ENCODE peak calls at places on chromosomes 4 and X, in six cellular contexts. One of them, this sample, is unnamed.

GRCh38 chr4:3690576-3691152 is 75.5 kb upstream of the ADRA2C start:
- DNase-seq in pancreas: no peak
- DNase-seq in tibial artery: peak
- DNase-seq in left ventricle myocardium inferior: no peak
- DNase-seq in AG04450: no peak
- DNase-seq in adrenal gland: no peak
- DNase-seq in this sample: no peak

GRCh38 chr4:6453688-6453990 is 18.8 kb downstream of the PPP2R2C start:
- DNase-seq in pancreas: no peak
- DNase-seq in adrenal gland: no peak
- DNase-seq in AG04450: no peak
- DNase-seq in left ventricle myocardium inferior: no peak
- DNase-seq in tibial artery: no peak
- DNase-seq in this sample: no peak

GRCh38 chrX:31331928-31332327 is 260.1 kb upstream of the FTHL17 start:
- DNase-seq in adrenal gland: no peak
- DNase-seq in pancreas: no peak
- DNase-seq in left ventricle myocardium inferior: no peak
- DNase-seq in tibial artery: no peak
- DNase-seq in AG04450: no peak
- DNase-seq in this sample: no peak

GRCh38 chr4:84433603-84434232 is 65.4 kb downstream of the NKX6-1 start:
- DNase-seq in AG04450: no peak
- DNase-seq in tibial artery: no peak
- DNase-seq in pancreas: no peak
- DNase-seq in left ventricle myocardium inferior: no peak
- DNase-seq in adrenal gland: no peak
- DNase-seq in this sample: no peak

GRCh38 chrX:110992611-110993010 is 103.4 kb upstream of the PAK3 start:
- DNase-seq in tibial artery: no peak
- DNase-seq in left ventricle myocardium inferior: no peak
- DNase-seq in pancreas: peak
- DNase-seq in adrenal gland: peak
- DNase-seq in AG04450: no peak
- DNase-seq in this sample: no peak

GRCh38 chr4:20026456-20026855 is 225.2 kb upstream of the SLIT2 start:
- DNase-seq in AG04450: no peak
- DNase-seq in tibial artery: no peak
- DNase-seq in left ventricle myocardium inferior: no peak
- DNase-seq in adrenal gland: no peak
- DNase-seq in pancreas: no peak
- DNase-seq in this sample: peak

GRCh38 chr4:102299708-102300107 is 45.6 kb downstream of the SLC39A8 start:
- DNase-seq in adrenal gland: no peak
- DNase-seq in left ventricle myocardium inferior: peak
- DNase-seq in pancreas: no peak
- DNase-seq in AG04450: no peak
- DNase-seq in tibial artery: no peak
- DNase-seq in this sample: peak

GRCh38 chrX:136780738-136781137 is at the start of gene ARHGEF6:
- DNase-seq in left ventricle myocardium inferior: no peak
- DNase-seq in pancreas: no peak
- DNase-seq in AG04450: no peak
- DNase-seq in tibial artery: no peak
- DNase-seq in adrenal gland: no peak
- DNase-seq in this sample: no peak

GRCh38 chrX:72436010-72436409 is 130.3 kb upstream of the CITED1 start:
- DNase-seq in tibial artery: no peak
- DNase-seq in left ventricle myocardium inferior: no peak
- DNase-seq in pancreas: no peak
- DNase-seq in AG04450: no peak
- DNase-seq in adrenal gland: no peak
- DNase-seq in this sample: no peak

GRCh38 chr4:186724048-186724860 is 598 bp upstream of the FAT1 start:
- DNase-seq in left ventricle myocardium inferior: peak
- DNase-seq in adrenal gland: peak
- DNase-seq in pancreas: peak
- DNase-seq in AG04450: no peak
- DNase-seq in tibial artery: peak
- DNase-seq in this sample: peak

GRCh38 chr4:40992472-40993298 is 221.7 kb downstream of the APBB2 start:
- DNase-seq in pancreas: no peak
- DNase-seq in AG04450: no peak
- DNase-seq in left ventricle myocardium inferior: no peak
- DNase-seq in adrenal gland: peak
- DNase-seq in tibial artery: no peak
- DNase-seq in this sample: no peak

GRCh38 chr4:144574004-144574403 is 72.0 kb upstream of the HHIP start:
- DNase-seq in left ventricle myocardium inferior: no peak
- DNase-seq in pancreas: no peak
- DNase-seq in AG04450: no peak
- DNase-seq in tibial artery: no peak
- DNase-seq in adrenal gland: no peak
- DNase-seq in this sample: no peak

GRCh38 chrX:68829594-68830485 is 1.0 kb downstream of the EFNB1 start:
- DNase-seq in AG04450: no peak
- DNase-seq in left ventricle myocardium inferior: peak
- DNase-seq in pancreas: no peak
- DNase-seq in tibial artery: no peak
- DNase-seq in adrenal gland: peak
- DNase-seq in this sample: no peak

GRCh38 chr4:123790681-123791080 is 394.1 kb downstream of the SPRY1 start:
- DNase-seq in pancreas: no peak
- DNase-seq in adrenal gland: no peak
- DNase-seq in tibial artery: no peak
- DNase-seq in AG04450: no peak
- DNase-seq in left ventricle myocardium inferior: no peak
- DNase-seq in this sample: no peak

GRCh38 chr4:133148690-133149363 is at the start of gene PCDH10:
- DNase-seq in AG04450: peak
- DNase-seq in adrenal gland: peak
- DNase-seq in left ventricle myocardium inferior: peak
- DNase-seq in pancreas: peak
- DNase-seq in tibial artery: peak
- DNase-seq in this sample: peak

GRCh38 chr4:82706349-82707000 is 92.1 kb downstream of the SCD5 start:
- DNase-seq in tibial artery: no peak
- DNase-seq in pancreas: peak
- DNase-seq in left ventricle myocardium inferior: no peak
- DNase-seq in adrenal gland: no peak
- DNase-seq in AG04450: no peak
- DNase-seq in this sample: no peak

GRCh38 chr4:38889143-38889542 is 21.5 kb downstream of the FAM114A1 start:
- DNase-seq in pancreas: no peak
- DNase-seq in tibial artery: no peak
- DNase-seq in adrenal gland: no peak
- DNase-seq in AG04450: no peak
- DNase-seq in left ventricle myocardium inferior: no peak
- DNase-seq in this sample: no peak

GRCh38 chrX:107743995-107744394 is 31.6 kb downstream of the TSC22D3 start:
- DNase-seq in pancreas: no peak
- DNase-seq in tibial artery: no peak
- DNase-seq in AG04450: no peak
- DNase-seq in left ventricle myocardium inferior: no peak
- DNase-seq in adrenal gland: no peak
- DNase-seq in this sample: no peak

GRCh38 chrX:17435476-17435875 is 60.5 kb downstream of the NHS start:
- DNase-seq in AG04450: no peak
- DNase-seq in left ventricle myocardium inferior: no peak
- DNase-seq in adrenal gland: no peak
- DNase-seq in pancreas: no peak
- DNase-seq in tibial artery: no peak
- DNase-seq in this sample: no peak

GRCh38 chr4:83599183-83599582 is 63.3 kb downstream of the GPAT3 start:
- DNase-seq in adrenal gland: no peak
- DNase-seq in AG04450: no peak
- DNase-seq in pancreas: no peak
- DNase-seq in left ventricle myocardium inferior: no peak
- DNase-seq in tibial artery: no peak
- DNase-seq in this sample: peak

GRCh38 chrX:21738145-21738949 is 19.6 kb downstream of the SMPX start:
- DNase-seq in adrenal gland: no peak
- DNase-seq in AG04450: no peak
- DNase-seq in left ventricle myocardium inferior: no peak
- DNase-seq in tibial artery: no peak
- DNase-seq in pancreas: no peak
- DNase-seq in this sample: no peak

GRCh38 chr4:25658777-25659176 is 3.1 kb downstream of the SLC34A2 start:
- DNase-seq in left ventricle myocardium inferior: no peak
- DNase-seq in pancreas: no peak
- DNase-seq in AG04450: no peak
- DNase-seq in adrenal gland: no peak
- DNase-seq in tibial artery: no peak
- DNase-seq in this sample: no peak

GRCh38 chr4:159283697-159284492 is 181.0 kb downstream of the RAPGEF2 start:
- DNase-seq in AG04450: peak
- DNase-seq in pancreas: no peak
- DNase-seq in adrenal gland: no peak
- DNase-seq in left ventricle myocardium inferior: no peak
- DNase-seq in tibial artery: no peak
- DNase-seq in this sample: peak
- H3K27ac ChIP-seq in AG04450: no peak
- H3K27ac ChIP-seq in pancreas: no peak
- H3K27ac ChIP-seq in adrenal gland: no peak
- H3K27ac ChIP-seq in left ventricle myocardium inferior: peak
- H3K27ac ChIP-seq in tibial artery: no peak
- H3K27ac ChIP-seq in this sample: peak

GRCh38 chrX:63746715-63747114 is 38.3 kb downstream of the ARHGEF9 start:
- DNase-seq in adrenal gland: no peak
- DNase-seq in tibial artery: no peak
- DNase-seq in pancreas: no peak
- DNase-seq in AG04450: no peak
- DNase-seq in left ventricle myocardium inferior: no peak
- DNase-seq in this sample: no peak
- H3K27ac ChIP-seq in adrenal gland: no peak
- H3K27ac ChIP-seq in tibial artery: peak
- H3K27ac ChIP-seq in pancreas: no peak
- H3K27ac ChIP-seq in AG04450: no peak
- H3K27ac ChIP-seq in left ventricle myocardium inferior: peak
- H3K27ac ChIP-seq in this sample: no peak

DNA sequence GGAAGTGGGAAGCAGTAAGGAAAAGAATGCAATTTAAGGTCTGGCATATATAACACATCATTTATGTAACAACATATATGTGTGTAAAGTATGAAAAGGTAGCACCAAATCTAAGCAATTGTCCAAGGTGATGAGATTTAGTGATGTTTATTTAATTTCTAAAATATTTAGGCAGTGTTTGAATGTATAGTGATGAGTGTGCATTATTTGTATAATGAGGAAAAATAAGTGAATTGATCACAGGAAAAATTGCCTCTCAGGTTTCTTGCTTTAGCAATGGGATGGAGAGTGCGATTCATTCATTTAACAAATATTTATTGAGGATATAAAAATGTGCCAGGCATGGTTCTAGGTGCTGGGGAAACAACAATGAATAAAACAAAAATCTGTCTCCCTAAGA is 2.2 kb upstream of the MAGED1 start:
- DNase-seq in AG04450: no peak
- DNase-seq in tibial artery: no peak
- DNase-seq in left ventricle myocardium inferior: no peak
- DNase-seq in pancreas: no peak
- DNase-seq in adrenal gland: no peak
- DNase-seq in this sample: no peak
- H3K27ac ChIP-seq in AG04450: no peak
- H3K27ac ChIP-seq in tibial artery: peak
- H3K27ac ChIP-seq in left ventricle myocardium inferior: peak
- H3K27ac ChIP-seq in pancreas: no peak
- H3K27ac ChIP-seq in adrenal gland: no peak
- H3K27ac ChIP-seq in this sample: no peak

GRCh38 chrX:9317174-9317573 is 147.7 kb upstream of the TBL1X start:
- DNase-seq in AG04450: no peak
- DNase-seq in pancreas: no peak
- DNase-seq in tibial artery: no peak
- DNase-seq in adrenal gland: no peak
- DNase-seq in left ventricle myocardium inferior: no peak
- DNase-seq in this sample: no peak

GRCh38 chrX:9316096-9316495 is 148.8 kb upstream of the TBL1X start:
- DNase-seq in AG04450: no peak
- DNase-seq in adrenal gland: no peak
- DNase-seq in left ventricle myocardium inferior: no peak
- DNase-seq in tibial artery: no peak
- DNase-seq in pancreas: no peak
- DNase-seq in this sample: no peak

GRCh38 chrX:9312922-9313867 is 151.7 kb upstream of the TBL1X start:
- DNase-seq in tibial artery: peak
- DNase-seq in left ventricle myocardium inferior: peak
- DNase-seq in AG04450: no peak
- DNase-seq in adrenal gland: peak
- DNase-seq in pancreas: peak
- DNase-seq in this sample: peak

GRCh38 chrX:9318213-9318612 is 146.6 kb upstream of the TBL1X start:
- DNase-seq in tibial artery: no peak
- DNase-seq in pancreas: no peak
- DNase-seq in adrenal gland: no peak
- DNase-seq in left ventricle myocardium inferior: no peak
- DNase-seq in AG04450: no peak
- DNase-seq in this sample: no peak

GRCh38 chrX:9315086-9315485 is 149.8 kb upstream of the TBL1X start:
- DNase-seq in left ventricle myocardium inferior: no peak
- DNase-seq in tibial artery: no peak
- DNase-seq in pancreas: no peak
- DNase-seq in adrenal gland: no peak
- DNase-seq in AG04450: no peak
- DNase-seq in this sample: no peak
- H3K27ac ChIP-seq in left ventricle myocardium inferior: no peak
- H3K27ac ChIP-seq in tibial artery: no peak
- H3K27ac ChIP-seq in pancreas: no peak
- H3K27ac ChIP-seq in adrenal gland: no peak
- H3K27ac ChIP-seq in AG04450: no peak
- H3K27ac ChIP-seq in this sample: no peak

GRCh38 chrX:39689374-39690104 is 408.2 kb downstream of the BCOR start:
- DNase-seq in tibial artery: no peak
- DNase-seq in pancreas: no peak
- DNase-seq in adrenal gland: no peak
- DNase-seq in left ventricle myocardium inferior: no peak
- DNase-seq in AG04450: no peak
- DNase-seq in this sample: no peak
- H3K27ac ChIP-seq in tibial artery: peak
- H3K27ac ChIP-seq in pancreas: no peak
- H3K27ac ChIP-seq in adrenal gland: no peak
- H3K27ac ChIP-seq in left ventricle myocardium inferior: peak
- H3K27ac ChIP-seq in AG04450: no peak
- H3K27ac ChIP-seq in this sample: peak

GRCh38 chr4:108209489-108209888 is 40.8 kb upstream of the LEF1 start:
- DNase-seq in left ventricle myocardium inferior: no peak
- DNase-seq in pancreas: no peak
- DNase-seq in AG04450: no peak
- DNase-seq in tibial artery: no peak
- DNase-seq in adrenal gland: no peak
- DNase-seq in this sample: no peak
- H3K27ac ChIP-seq in left ventricle myocardium inferior: no peak
- H3K27ac ChIP-seq in pancreas: no peak
- H3K27ac ChIP-seq in AG04450: no peak
- H3K27ac ChIP-seq in tibial artery: no peak
- H3K27ac ChIP-seq in adrenal gland: no peak
- H3K27ac ChIP-seq in this sample: no peak

GRCh38 chrX:24283122-24283789 is 30.6 kb downstream of the SUPT20HL2 start:
- DNase-seq in pancreas: no peak
- DNase-seq in tibial artery: no peak
- DNase-seq in left ventricle myocardium inferior: no peak
- DNase-seq in adrenal gland: no peak
- DNase-seq in AG04450: no peak
- DNase-seq in this sample: no peak
- H3K27ac ChIP-seq in pancreas: no peak
- H3K27ac ChIP-seq in tibial artery: no peak
- H3K27ac ChIP-seq in left ventricle myocardium inferior: peak
- H3K27ac ChIP-seq in adrenal gland: no peak
- H3K27ac ChIP-seq in AG04450: no peak
- H3K27ac ChIP-seq in this sample: no peak

GRCh38 chr4:180437601-180438000 is 1805.6 kb upstream of the TENM3 start:
- DNase-seq in left ventricle myocardium inferior: no peak
- DNase-seq in pancreas: no peak
- DNase-seq in AG04450: no peak
- DNase-seq in tibial artery: no peak
- DNase-seq in adrenal gland: no peak
- DNase-seq in this sample: no peak
- H3K27ac ChIP-seq in left ventricle myocardium inferior: no peak
- H3K27ac ChIP-seq in pancreas: no peak
- H3K27ac ChIP-seq in AG04450: no peak
- H3K27ac ChIP-seq in tibial artery: no peak
- H3K27ac ChIP-seq in adrenal gland: no peak
- H3K27ac ChIP-seq in this sample: no peak

This sample was measured in SJSA1.